ENCODE peak calls at places on chromosomes 1 and 21, in five cellular contexts. Y is activated naive CD8-positive, alpha-beta T cell treated with anti-CD3 and anti-CD28 coated beads, Interleukin-2, amount 50 U/mL, for 16 hours; V is Calu3; J is dorsolateral prefrontal cortex; D is IMR-90. M is an unnamed sample.

GRCh38 chr21:37188825-37189224 is 78.3 kb downstream of the VPS26C start:
- DNase-seq in Y (no peak), V (no peak), J (no peak), D (no peak), M (no peak)

GRCh38 chr1:204578867-204579664 is 62.9 kb downstream of the MDM4 start:
- DNase-seq in Y (no peak), V (peak), J (no peak), D (no peak), M (no peak)

GRCh38 chr1:1273152-1273534 is 511 bp downstream of the UBE2J2 start:
- DNase-seq in Y (no peak), V (no peak), J (no peak), D (no peak), M (no peak)

GRCh38 chr1:244662604-244663003 is 9.7 kb downstream of the DESI2 start:
- DNase-seq in Y (no peak), V (no peak), J (no peak), D (no peak), M (peak)

GRCh38 chr21:46124926-46125845 is 27.3 kb downstream of the COL6A2 start:
- DNase-seq in Y (no peak), V (no peak), J (peak), D (no peak), M (no peak)

GRCh38 chr1:109823543-109824348 is 60.0 kb upstream of the EPS8L3 start:
- DNase-seq in Y (no peak), V (peak), J (no peak), D (no peak), M (peak)

GRCh38 chr1:53725238-53725689 is 13.7 kb downstream of the GLIS1 start:
- DNase-seq in Y (no peak), V (no peak), J (no peak), D (peak), M (no peak)

GRCh38 chr1:185864889-185865288 is 130.7 kb downstream of the HMCN1 start:
- DNase-seq in Y (no peak), V (no peak), J (no peak), D (peak), M (no peak)

GRCh38 chr1:46180082-46180616 is 3.9 kb upstream of the P3R3URF start:
- DNase-seq in Y (no peak), V (peak), J (no peak), D (no peak), M (peak)

GRCh38 chr1:39568208-39568607 is 8.4 kb downstream of the PABPC4 start:
- DNase-seq in Y (no peak), V (no peak), J (no peak), D (no peak), M (no peak)

GRCh38 chr1:181476581-181476980 is 6.7 kb upstream of the CACNA1E start:
- DNase-seq in Y (no peak), V (no peak), J (no peak), D (no peak), M (no peak)

GRCh38 chr1:102776074-102776473 is 332.2 kb downstream of the COL11A1 start:
- DNase-seq in Y (no peak), V (no peak), J (no peak), D (no peak), M (no peak)

GRCh38 chr1:229557913-229558414 is 543 bp downstream of the ABCB10 start:
- DNase-seq in Y (no peak), V (peak), J (no peak), D (no peak), M (peak)

GRCh38 chr1:36864182-36865079 is 169.9 kb downstream of the GRIK3 start:
- DNase-seq in Y (no peak), V (peak), J (no peak), D (no peak), M (peak)

GRCh38 chr1:47763456-47764171 is 233.6 kb downstream of the TRABD2B start:
- DNase-seq in Y (no peak), V (no peak), J (no peak), D (peak), M (no peak)

GRCh38 chr1:7341145-7341900 is 429.8 kb upstream of the VAMP3 start:
- DNase-seq in Y (no peak), V (no peak), J (no peak), D (peak), M (no peak)

GRCh38 chr1:110554871-110555801 is 36.2 kb upstream of the KCNA10 start:
- DNase-seq in Y (peak), V (peak), J (peak), D (peak), M (no peak)

M was measured in ACHN.